ENCODE peak calls at places on chromosomes 12 and 14, in six cellular contexts. V, B, Z, O, E and W are unnamed samples.

GRCh38 chr12:28793767-28794166 is 355.3 kb upstream of the FAR2 start:
- DNase-seq in V (no peak), B (no peak), Z (no peak), O (no peak), E (no peak), W (no peak)

GRCh38 chr12:120365675-120366340 is 3.2 kb downstream of the MSI1 start:
- DNase-seq in V (no peak), B (peak; percentile 82), Z (peak; percentile 61), O (no peak), E (no peak), W (no peak)

GRCh38 chr14:74979442-74980397 is 23.0 kb upstream of the EIF2B2 start:
- DNase-seq in V (no peak), B (no peak), Z (no peak), O (no peak), E (no peak), W (no peak)

GRCh38 chr14:106518054-106518943 is 991.9 kb downstream of the TMEM121 start:
- DNase-seq in V (no peak), B (peak; percentile 38), Z (no peak), O (no peak), E (no peak), W (peak; percentile 40)

GRCh38 chr12:105092336-105092735 is 8.1 kb upstream of the ALDH1L2 start:
- DNase-seq in V (peak; percentile 89), B (no peak), Z (no peak), O (no peak), E (no peak), W (no peak)

GRCh38 chr12:113278631-113279030 is 56.3 kb downstream of the SLC8B1 start:
- DNase-seq in V (no peak), B (no peak), Z (no peak), O (no peak), E (peak; percentile 42), W (no peak)

GRCh38 chr12:79326663-79327062 is 364.1 kb downstream of the PAWR start:
- DNase-seq in V (no peak), B (no peak), Z (no peak), O (no peak), E (no peak), W (no peak)

GRCh38 chr12:53224268-53224896 is 7.6 kb downstream of the RARG start:
- DNase-seq in V (no peak), B (no peak), Z (peak; percentile 40), O (no peak), E (no peak), W (peak; percentile 44)

GRCh38 chr12:45866299-45866698 is 124.1 kb downstream of the SCAF11 start:
- DNase-seq in V (no peak), B (no peak), Z (no peak), O (no peak), E (no peak), W (no peak)

GRCh38 chr14:66216763-66217162 is 269.4 kb upstream of the CCDC196 start:
- DNase-seq in V (no peak), B (no peak), Z (no peak), O (no peak), E (no peak), W (no peak)

GRCh38 chr14:33556382-33557121 is 394.3 kb downstream of the EGLN3 start:
- DNase-seq in V (no peak), B (no peak), Z (no peak), O (no peak), E (no peak), W (no peak)

GRCh38 chr14:99667045-99667444 is 17.1 kb upstream of the CYP46A1 start:
- DNase-seq in V (no peak), B (no peak), Z (no peak), O (no peak), E (no peak), W (no peak)
- H3K4me1 ChIP-seq in V (peaks cover 40% of the 10 kb centered on the region), B (no peaks in the 10 kb centered on the region), Z (peaks cover 41% of the 10 kb centered on the region), O (peaks cover 14% of the 10 kb centered on the region), E (peaks cover 7% of the 10 kb centered on the region), W (no peaks in the 10 kb centered on the region)

GRCh38 chr12:67721216-67721615 is 72.7 kb downstream of the DYRK2 start:
- DNase-seq in V (no peak), B (peak; percentile 56), Z (no peak), O (no peak), E (no peak), W (peak; percentile 41)

GRCh38 chr12:67720383-67720856 is 71.9 kb downstream of the DYRK2 start:
- DNase-seq in V (no peak), B (no peak), Z (no peak), O (no peak), E (peak; percentile 67), W (no peak)

GRCh38 chr12:67714648-67715047 is 66.1 kb downstream of the DYRK2 start:
- DNase-seq in V (no peak), B (no peak), Z (no peak), O (no peak), E (no peak), W (no peak)

GRCh38 chr12:67716817-67717216 is 68.3 kb downstream of the DYRK2 start:
- DNase-seq in V (no peak), B (no peak), Z (peak; percentile 27), O (no peak), E (no peak), W (no peak)
- TF ChIP-seq POLR2AphosphoS5 in V (no peak), B (peak; percentile 29), Z (no peak), O (no peak), E (peak; percentile 42), W (no peak)

GRCh38 chr14:55389330-55389729 is 22.3 kb downstream of the ATG14 start:
- DNase-seq in V (no peak), B (no peak), Z (no peak), O (no peak), E (no peak), W (no peak)
- TF ChIP-seq EP300 in V (no peak), B (no peak), Z (no peak), O (no peak), E (peak; percentile 29), W (no peak)

GRCh38 chr14:91230363-91231035 is 14.0 kb downstream of the GPR68 start:
- DNase-seq in V (no peak), B (no peak), Z (no peak), O (no peak), E (no peak), W (no peak)

GRCh38 chr14:91228112-91229004 is 16.1 kb downstream of the GPR68 start:
- DNase-seq in V (no peak), B (no peak), Z (no peak), O (peak; percentile 86), E (no peak), W (no peak)

GRCh38 chr14:91227183-91227628 is 17.3 kb downstream of the GPR68 start:
- DNase-seq in V (no peak), B (no peak), Z (no peak), O (no peak), E (no peak), W (no peak)

GRCh38 chr14:91229743-91230200 is 14.7 kb downstream of the GPR68 start:
- DNase-seq in V (no peak), B (no peak), Z (no peak), O (peak; percentile 96), E (no peak), W (no peak)

GRCh38 chr14:91229005-91229382 is 15.5 kb downstream of the GPR68 start:
- DNase-seq in V (no peak), B (no peak), Z (no peak), O (no peak), E (no peak), W (no peak)
- H3K4me1 ChIP-seq in V (peaks cover 8% of the 10 kb centered on the region), B (no peaks in the 10 kb centered on the region), Z (no peaks in the 10 kb centered on the region), O (peaks cover 53% of the 10 kb centered on the region), E (no peaks in the 10 kb centered on the region), W (peaks cover 40% of the 10 kb centered on the region)